ENCODE peak calls at places on chromosomes 12 and 14, in eight cellular contexts. One of them, this sample, is unnamed.

GRCh38 chr12:8823565-8824300 is 1.3 kb downstream of the A2ML1 start:
- DNase-seq in neural progenitor cell: peak; percentile 85
- DNase-seq in H1: peak; percentile 84
- DNase-seq in psoas muscle: no peak
- DNase-seq in ascending aorta: no peak
- DNase-seq in endothelial cell of umbilical vein: peak; percentile 53
- DNase-seq in sigmoid colon: no peak
- DNase-seq in osteoblast: no peak
- DNase-seq in this sample: peak; percentile 33

GRCh38 chr12:26651566-26652188 is 181.3 kb downstream of the ITPR2 start:
- DNase-seq in neural progenitor cell: peak; percentile 73
- DNase-seq in H1: peak; percentile 93
- DNase-seq in psoas muscle: no peak
- DNase-seq in ascending aorta: no peak
- DNase-seq in endothelial cell of umbilical vein: peak; percentile 75
- DNase-seq in sigmoid colon: no peak
- DNase-seq in osteoblast: peak; percentile 42
- DNase-seq in this sample: peak; percentile 78

GRCh38 chr12:131057211-131057721 is 103.6 kb downstream of the ADGRD1 start:
- DNase-seq in neural progenitor cell: no peak
- DNase-seq in H1: no peak
- DNase-seq in psoas muscle: peak; percentile 23
- DNase-seq in ascending aorta: peak; percentile 54
- DNase-seq in endothelial cell of umbilical vein: no peak
- DNase-seq in sigmoid colon: peak; percentile 57
- DNase-seq in osteoblast: no peak
- DNase-seq in this sample: no peak

GRCh38 chr12:77372469-77372868 is 307.1 kb upstream of the E2F7 start:
- DNase-seq in neural progenitor cell: no peak
- DNase-seq in H1: no peak
- DNase-seq in psoas muscle: no peak
- DNase-seq in ascending aorta: no peak
- DNase-seq in endothelial cell of umbilical vein: no peak
- DNase-seq in sigmoid colon: no peak
- DNase-seq in osteoblast: no peak
- DNase-seq in this sample: no peak

GRCh38 chr14:65506801-65507200 is 94.3 kb downstream of the FUT8 start:
- DNase-seq in neural progenitor cell: no peak
- DNase-seq in H1: no peak
- DNase-seq in psoas muscle: no peak
- DNase-seq in ascending aorta: no peak
- DNase-seq in endothelial cell of umbilical vein: no peak
- DNase-seq in sigmoid colon: no peak
- DNase-seq in osteoblast: peak; percentile 29
- DNase-seq in this sample: no peak

GRCh38 chr12:6644257-6644596 is 3.0 kb downstream of the ACRBP start:
- DNase-seq in neural progenitor cell: no peak
- DNase-seq in H1: no peak
- DNase-seq in psoas muscle: no peak
- DNase-seq in ascending aorta: no peak
- DNase-seq in endothelial cell of umbilical vein: no peak
- DNase-seq in sigmoid colon: no peak
- DNase-seq in osteoblast: no peak
- DNase-seq in this sample: no peak

GRCh38 chr14:72699852-72700257 is 194.0 kb downstream of the DPF3 start:
- DNase-seq in neural progenitor cell: no peak
- DNase-seq in H1: no peak
- DNase-seq in psoas muscle: peak; percentile 69
- DNase-seq in ascending aorta: peak; percentile 75
- DNase-seq in endothelial cell of umbilical vein: peak; percentile 4
- DNase-seq in sigmoid colon: peak; percentile 71
- DNase-seq in osteoblast: peak; percentile 93
- DNase-seq in this sample: peak; percentile 96

GRCh38 chr12:132328282-132329029 is 933 bp downstream of the GALNT9 start:
- DNase-seq in neural progenitor cell: no peak
- DNase-seq in H1: no peak
- DNase-seq in psoas muscle: peak; percentile 12
- DNase-seq in ascending aorta: no peak
- DNase-seq in endothelial cell of umbilical vein: no peak
- DNase-seq in sigmoid colon: no peak
- DNase-seq in osteoblast: no peak
- DNase-seq in this sample: no peak

DNA sequence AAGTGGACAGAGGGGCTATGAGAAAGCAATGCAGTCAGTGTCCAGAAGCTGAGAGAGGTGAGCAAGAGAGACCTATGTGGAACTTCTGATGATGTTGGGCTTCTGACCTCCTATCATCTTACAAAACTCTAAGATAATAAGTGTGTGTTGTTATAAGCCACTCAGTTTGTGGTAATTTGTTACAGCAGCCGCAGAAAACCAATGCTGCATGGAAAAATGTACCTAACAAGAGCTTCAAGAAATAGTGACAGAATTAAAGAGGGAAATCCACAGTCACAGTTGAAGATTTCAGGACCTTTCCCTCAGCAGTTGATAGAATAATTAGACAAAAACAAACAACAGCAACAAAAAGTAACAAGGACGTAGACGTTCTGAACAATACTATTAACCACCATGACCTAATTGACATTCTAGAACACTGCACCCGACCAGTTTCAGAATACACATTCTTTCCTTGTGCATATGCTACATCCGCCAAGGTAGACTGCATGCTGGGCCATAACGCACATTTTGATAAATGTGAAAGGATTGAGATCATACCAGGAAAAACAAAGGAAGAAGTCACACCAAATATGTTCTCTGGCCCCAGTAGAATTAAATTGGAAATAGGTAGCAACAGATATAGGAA is 1.8 kb upstream of the EVL start:
- DNase-seq in neural progenitor cell: no peak
- DNase-seq in H1: no peak
- DNase-seq in psoas muscle: no peak
- DNase-seq in ascending aorta: no peak
- DNase-seq in endothelial cell of umbilical vein: no peak
- DNase-seq in sigmoid colon: no peak
- DNase-seq in osteoblast: no peak
- DNase-seq in this sample: no peak
- H3K4me1 ChIP-seq in neural progenitor cell: no peaks in the 10 kb centered on the region
- H3K4me1 ChIP-seq in H1: no peaks in the 10 kb centered on the region
- H3K4me1 ChIP-seq in psoas muscle: peaks cover 5% of the 10 kb centered on the region
- H3K4me1 ChIP-seq in ascending aorta: no peaks in the 10 kb centered on the region
- H3K4me1 ChIP-seq in endothelial cell of umbilical vein: peaks cover 5% of the 10 kb centered on the region
- H3K4me1 ChIP-seq in sigmoid colon: peaks cover 6% of the 10 kb centered on the region
- H3K4me1 ChIP-seq in osteoblast: peaks cover 4% of the 10 kb centered on the region
- H3K4me1 ChIP-seq in this sample: peaks cover 2% of the 10 kb centered on the region

DNA sequence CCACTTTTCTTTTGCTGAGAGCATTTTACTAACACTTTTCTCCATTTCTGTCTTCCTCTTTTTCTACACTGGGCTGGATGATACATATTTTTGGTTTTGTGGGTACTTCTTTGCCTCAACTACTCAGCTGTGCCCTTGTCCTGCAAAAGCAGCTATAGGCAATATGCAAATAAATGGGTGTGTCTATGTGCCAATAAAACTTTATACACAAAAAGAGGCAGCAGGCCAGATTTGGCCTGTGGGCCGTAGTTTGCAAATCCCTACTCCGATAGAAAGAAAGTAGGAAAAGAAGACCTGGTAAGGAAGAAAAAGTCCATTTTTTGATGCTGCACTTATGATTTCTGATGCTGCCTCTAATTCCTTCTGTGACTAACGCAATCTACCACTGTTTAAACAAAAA is 6.5 kb downstream of the CLMN start:
- DNase-seq in neural progenitor cell: no peak
- DNase-seq in H1: no peak
- DNase-seq in psoas muscle: no peak
- DNase-seq in ascending aorta: no peak
- DNase-seq in endothelial cell of umbilical vein: no peak
- DNase-seq in sigmoid colon: no peak
- DNase-seq in osteoblast: no peak
- DNase-seq in this sample: no peak
- H3K27ac ChIP-seq in neural progenitor cell: no peak overlapping the region
- H3K27ac ChIP-seq in H1: no peak overlapping the region
- H3K27ac ChIP-seq in psoas muscle: peak overlapping the region; percentile 16
- H3K27ac ChIP-seq in ascending aorta: no peak overlapping the region
- H3K27ac ChIP-seq in endothelial cell of umbilical vein: no peak overlapping the region
- H3K27ac ChIP-seq in sigmoid colon: peak overlapping the region; percentile 66
- H3K27ac ChIP-seq in osteoblast: no peak overlapping the region
- H3K27ac ChIP-seq in this sample: no peak overlapping the region

GRCh38 chr12:57759360-57759980 is 4.6 kb downstream of the MARCHF9 start:
- DNase-seq in neural progenitor cell: no peak
- DNase-seq in H1: no peak
- DNase-seq in psoas muscle: no peak
- DNase-seq in ascending aorta: no peak
- DNase-seq in endothelial cell of umbilical vein: no peak
- DNase-seq in sigmoid colon: no peak
- DNase-seq in osteoblast: peak; percentile 82
- DNase-seq in this sample: no peak
- H3K4me1 ChIP-seq in neural progenitor cell: peaks cover 9% of the 10 kb centered on the region
- H3K4me1 ChIP-seq in H1: peaks cover 6% of the 10 kb centered on the region
- H3K4me1 ChIP-seq in psoas muscle: peaks cover 8% of the 10 kb centered on the region
- H3K4me1 ChIP-seq in ascending aorta: peaks cover 2% of the 10 kb centered on the region
- H3K4me1 ChIP-seq in endothelial cell of umbilical vein: peaks cover 4% of the 10 kb centered on the region
- H3K4me1 ChIP-seq in sigmoid colon: peaks cover 13% of the 10 kb centered on the region
- H3K4me1 ChIP-seq in osteoblast: no peaks in the 10 kb centered on the region
- H3K4me1 ChIP-seq in this sample: peaks cover 2% of the 10 kb centered on the region

GRCh38 chr14:51527073-51527472 is 124.6 kb upstream of the FRMD6 start:
- DNase-seq in neural progenitor cell: no peak
- DNase-seq in H1: no peak
- DNase-seq in psoas muscle: no peak
- DNase-seq in ascending aorta: no peak
- DNase-seq in endothelial cell of umbilical vein: no peak
- DNase-seq in sigmoid colon: no peak
- DNase-seq in osteoblast: no peak
- DNase-seq in this sample: peak; percentile 74
- H3K27ac ChIP-seq in neural progenitor cell: no peak overlapping the region
- H3K27ac ChIP-seq in H1: no peak overlapping the region
- H3K27ac ChIP-seq in psoas muscle: no peak overlapping the region
- H3K27ac ChIP-seq in ascending aorta: no peak overlapping the region
- H3K27ac ChIP-seq in endothelial cell of umbilical vein: no peak overlapping the region
- H3K27ac ChIP-seq in sigmoid colon: no peak overlapping the region
- H3K27ac ChIP-seq in osteoblast: no peak overlapping the region
- H3K27ac ChIP-seq in this sample: no peak overlapping the region

DNA sequence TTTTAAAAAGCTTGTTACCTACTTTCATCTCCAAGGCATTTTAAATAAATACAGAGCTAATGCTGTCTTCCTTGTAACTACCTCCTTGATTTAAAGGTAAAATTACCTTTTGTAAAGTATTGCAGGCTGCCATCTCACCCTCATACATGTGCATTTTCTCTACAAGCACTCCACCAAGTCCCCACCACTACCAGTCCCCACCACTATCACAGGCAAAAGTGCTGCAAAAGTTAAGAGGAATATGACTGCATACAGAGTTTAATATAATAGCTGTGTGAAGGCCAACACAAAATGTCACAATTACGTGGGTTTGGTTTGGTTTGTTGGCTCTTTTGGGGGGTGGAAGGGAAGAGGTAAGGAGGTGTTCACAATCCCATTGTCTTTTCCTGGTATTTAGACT is 9.6 kb downstream of the SIX1 start:
- DNase-seq in neural progenitor cell: no peak
- DNase-seq in H1: no peak
- DNase-seq in psoas muscle: no peak
- DNase-seq in ascending aorta: no peak
- DNase-seq in endothelial cell of umbilical vein: no peak
- DNase-seq in sigmoid colon: no peak
- DNase-seq in osteoblast: no peak
- DNase-seq in this sample: no peak
- H3K4me1 ChIP-seq in neural progenitor cell: peaks cover 34% of the 10 kb centered on the region
- H3K4me1 ChIP-seq in H1: peaks cover 24% of the 10 kb centered on the region
- H3K4me1 ChIP-seq in psoas muscle: peaks cover 44% of the 10 kb centered on the region
- H3K4me1 ChIP-seq in ascending aorta: no peaks in the 10 kb centered on the region
- H3K4me1 ChIP-seq in endothelial cell of umbilical vein: peaks cover 14% of the 10 kb centered on the region
- H3K4me1 ChIP-seq in sigmoid colon: peaks cover 32% of the 10 kb centered on the region
- H3K4me1 ChIP-seq in osteoblast: peaks cover 20% of the 10 kb centered on the region
- H3K4me1 ChIP-seq in this sample: peaks cover 5% of the 10 kb centered on the region

GRCh38 chr12:42565001-42565400 is 24.5 kb downstream of the PRICKLE1 start:
- DNase-seq in neural progenitor cell: no peak
- DNase-seq in H1: peak; percentile 49
- DNase-seq in psoas muscle: no peak
- DNase-seq in ascending aorta: no peak
- DNase-seq in endothelial cell of umbilical vein: no peak
- DNase-seq in sigmoid colon: no peak
- DNase-seq in osteoblast: no peak
- DNase-seq in this sample: no peak
- H3K27ac ChIP-seq in neural progenitor cell: no peak overlapping the region
- H3K27ac ChIP-seq in H1: no peak overlapping the region
- H3K27ac ChIP-seq in psoas muscle: no peak overlapping the region
- H3K27ac ChIP-seq in ascending aorta: no peak overlapping the region
- H3K27ac ChIP-seq in endothelial cell of umbilical vein: no peak overlapping the region
- H3K27ac ChIP-seq in sigmoid colon: no peak overlapping the region
- H3K27ac ChIP-seq in osteoblast: peak overlapping the region; percentile 22
- H3K27ac ChIP-seq in this sample: peak overlapping the region; percentile 38

This sample was measured in fibroblast of lung.